ENCODE peak calls at places on chromosomes 11 and 22, in nine cellular contexts. V is A549, X is transverse colon, I is astrocyte, M is prostate gland, A is upper lobe of right lung, B is pancreas, O is HCT116, F is cardiac muscle cell. J is an unnamed sample.

GRCh38 chr11:126359431-126360048 is 4.1 kb downstream of the ST3GAL4 start:
- DNase-seq in O (no peak), M (peak; percentile 16), F (peak; percentile 86), I (peak; percentile 51), B (no peak), V (no peak), X (peak; percentile 57), A (peak; percentile 76), J (no peak)

GRCh38 chr22:26835929-26836528 is 178.6 kb downstream of the MIAT start:
- DNase-seq in V (peak; percentile 44), X (peak; percentile 44), F (peak; percentile 59), M (no peak), O (peak; percentile 33), A (no peak), I (no peak), B (peak; percentile 28), J (peak; percentile 17)

GRCh38 chr11:67389477-67389876 is 2.3 kb upstream of the RAD9A start:
- DNase-seq in F (no peak), O (no peak), B (no peak), V (peak; percentile 75), M (no peak), A (no peak), X (peak; percentile 75), I (no peak), J (no peak)

GRCh38 chr11:93487032-93487483 is 56.1 kb downstream of the SMCO4 start:
- DNase-seq in O (no peak), M (no peak), F (no peak), I (no peak), A (no peak), B (no peak), V (no peak), X (no peak), J (no peak)

GRCh38 chr11:76638267-76639197 is 32.0 kb downstream of the LRRC32 start:
- DNase-seq in M (no peak), X (no peak), V (no peak), A (no peak), I (no peak), F (no peak), B (no peak), O (no peak), J (no peak)

GRCh38 chr11:122024278-122024677 is 91.7 kb downstream of the BLID start:
- DNase-seq in O (no peak), F (no peak), X (no peak), M (no peak), B (no peak), V (no peak), I (no peak), A (no peak), J (no peak)

GRCh38 chr11:82906931-82907330 is 5.4 kb downstream of the DDIAS start:
- DNase-seq in F (no peak), O (no peak), X (no peak), A (no peak), M (no peak), I (no peak), V (no peak), B (no peak), J (no peak)

GRCh38 chr11:33028537-33028914 is 10.8 kb upstream of the TCP11L1 start:
- DNase-seq in M (no peak), F (no peak), A (no peak), B (no peak), X (no peak), O (no peak), I (no peak), V (no peak), J (no peak)

GRCh38 chr11:9316334-9316733 is 1.9 kb upstream of the TMEM41B start:
- DNase-seq in A (no peak), X (no peak), V (no peak), F (no peak), O (no peak), B (no peak), M (no peak), I (no peak), J (no peak)

GRCh38 chr22:30245985-30246901 is at the start of gene LIF:
- DNase-seq in A (no peak), F (peak; percentile 69), X (peak; percentile 52), M (no peak), V (no peak), I (peak; percentile 75), B (no peak), O (no peak), J (peak; percentile 28)

GRCh38 chr11:7512525-7513209 is 1.1 kb upstream of the PPFIBP2 start:
- DNase-seq in M (peak; percentile 49), A (peak; percentile 85), O (no peak), X (peak; percentile 80), F (peak; percentile 74), B (peak; percentile 56), I (no peak), V (no peak), J (no peak)

GRCh38 chr22:46501701-46502100 is 35.7 kb downstream of the CELSR1 start:
- DNase-seq in X (no peak), M (no peak), F (peak; percentile 68), V (no peak), I (peak; percentile 83), B (no peak), O (no peak), A (no peak), J (peak; percentile 75)

GRCh38 chr22:17726561-17727243 is 47.6 kb downstream of the BID start:
- DNase-seq in O (no peak), B (no peak), A (no peak), M (no peak), X (no peak), V (no peak), F (no peak), I (peak; percentile 46), J (peak; percentile 10)

GRCh38 chr11:6604081-6604626 is 580 bp downstream of the ILK start:
- DNase-seq in B (peak; percentile 33), V (peak; percentile 47), X (peak; percentile 57), I (peak; percentile 46), O (no peak), M (peak; percentile 35), F (peak; percentile 76), A (no peak), J (peak; percentile 24)

GRCh38 chr11:102447193-102447592 is 5.4 kb downstream of the TMEM123 start:
- DNase-seq in O (no peak), X (no peak), M (no peak), A (no peak), B (no peak), V (no peak), F (no peak), I (no peak), J (no peak)

GRCh38 chr11:102446606-102447005 is 6.0 kb downstream of the TMEM123 start:
- DNase-seq in B (no peak), A (no peak), V (peak; percentile 32), X (no peak), M (no peak), I (peak; percentile 82), O (no peak), F (peak; percentile 70), J (peak; percentile 75)

GRCh38 chr11:102448869-102449224 is 3.7 kb downstream of the TMEM123 start:
- DNase-seq in F (no peak), O (no peak), A (no peak), I (no peak), M (no peak), B (no peak), X (no peak), V (no peak), J (no peak)

GRCh38 chr11:102449651-102450570 is 2.7 kb downstream of the TMEM123 start:
- DNase-seq in A (no peak), X (no peak), M (no peak), O (no peak), V (no peak), F (no peak), B (no peak), I (no peak), J (no peak)

GRCh38 chr11:102447941-102448868 is 4.4 kb downstream of the TMEM123 start:
- DNase-seq in V (no peak), I (no peak), B (no peak), X (no peak), A (no peak), M (no peak), F (no peak), O (no peak), J (no peak)
- H3K27ac ChIP-seq in V (peak overlapping the region; percentile 11), I (no peak overlapping the region), B (peak overlapping the region; percentile 20), X (peak overlapping the region; percentile 99), A (no peak overlapping the region), M (no peak overlapping the region), F (no peak overlapping the region), O (no peak overlapping the region), J (no peak overlapping the region)

DNA sequence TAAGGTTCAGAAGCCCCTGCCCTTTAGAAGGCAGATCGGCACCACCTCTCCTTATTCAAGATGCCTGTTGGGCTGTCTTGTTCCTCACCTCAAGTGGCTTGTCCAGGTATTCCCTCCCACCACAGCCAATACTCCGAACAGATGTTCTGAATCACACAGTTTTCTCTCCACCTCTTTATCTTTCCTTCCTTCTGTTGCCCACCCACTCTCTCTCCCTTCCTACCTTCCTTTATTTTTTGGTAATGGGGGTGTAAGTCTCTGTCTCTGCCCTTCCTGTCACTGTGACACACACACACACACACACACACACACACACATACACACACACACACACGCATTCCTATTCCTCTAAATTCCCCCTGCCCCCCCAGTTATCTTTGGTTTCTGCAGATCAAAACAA is 8.4 kb downstream of the BEST1 start:
- DNase-seq in M (no peak), V (no peak), O (no peak), B (no peak), X (no peak), A (no peak), F (no peak), I (no peak), J (no peak)
- H3K27ac ChIP-seq in M (no peak overlapping the region), V (peak overlapping the region; percentile 99), O (no peak overlapping the region), B (no peak overlapping the region), X (no peak overlapping the region), A (no peak overlapping the region), F (no peak overlapping the region), I (no peak overlapping the region), J (no peak overlapping the region)

DNA sequence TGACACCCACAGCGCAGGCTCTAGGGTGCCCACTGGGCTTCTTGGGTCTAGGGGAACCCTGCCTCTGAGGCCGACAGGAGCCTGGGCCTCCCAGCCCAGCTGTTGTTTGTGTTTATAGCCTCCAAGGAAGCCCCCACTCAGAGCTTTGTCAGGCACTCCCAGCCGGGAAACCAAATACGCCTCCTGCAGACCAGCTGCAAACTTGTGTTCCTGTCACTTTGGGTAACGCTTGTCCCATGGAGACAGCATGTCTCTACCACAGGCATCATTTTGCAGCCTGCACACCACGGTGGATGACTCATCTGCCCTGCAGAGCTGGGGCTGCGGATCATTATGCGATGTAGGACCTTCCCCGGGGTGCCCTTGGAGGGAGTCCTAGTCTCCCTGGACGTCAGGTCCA is 40.6 kb upstream of the CRYBB3 start:
- DNase-seq in X (no peak), B (no peak), F (peak; percentile 14), I (peak; percentile 18), M (no peak), O (no peak), V (no peak), A (no peak), J (no peak)
- H3K27ac ChIP-seq in X (no peak overlapping the region), B (no peak overlapping the region), F (no peak overlapping the region), I (no peak overlapping the region), M (no peak overlapping the region), O (no peak overlapping the region), V (no peak overlapping the region), A (no peak overlapping the region), J (no peak overlapping the region)

DNA sequence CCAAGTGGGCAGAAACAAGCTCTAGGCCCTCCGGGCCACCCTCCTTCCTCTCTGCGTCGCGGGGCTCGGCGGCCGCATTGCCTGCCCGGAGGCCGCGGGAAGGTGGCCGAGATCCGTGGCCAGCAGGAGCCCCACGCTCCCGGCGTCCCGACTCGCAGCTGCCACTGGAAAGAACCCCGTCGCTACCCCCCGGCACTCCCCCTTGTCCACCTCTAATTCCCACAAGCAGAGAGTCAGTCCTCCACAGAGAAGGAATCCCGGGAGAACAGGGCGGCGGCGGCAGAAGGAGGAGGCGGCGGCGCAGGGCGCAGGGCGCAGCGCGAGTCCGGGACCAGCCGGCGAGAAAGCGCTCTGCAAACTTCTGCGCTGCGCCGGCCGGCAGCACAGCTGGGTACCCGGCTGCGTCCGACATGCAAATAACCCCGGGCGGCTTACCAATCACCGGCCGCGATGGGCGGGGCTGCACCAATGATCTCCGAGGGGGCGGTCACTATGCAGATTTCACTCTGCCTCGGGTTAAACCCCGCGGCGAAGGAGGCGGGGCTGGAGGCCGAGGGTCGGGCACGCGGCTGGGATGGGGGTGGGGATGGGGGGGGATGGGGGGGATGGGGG is at the start of gene ABTB2:
- DNase-seq in M (peak; percentile 99), X (peak; percentile 99), I (peak; percentile 94), V (peak; percentile 96), B (peak; percentile 98), O (peak; percentile 90), A (peak; percentile 99), F (peak; percentile 99), J (peak; percentile 80)
- H3K27ac ChIP-seq in M (peak within 1 kb of the TSS; percentile 76), X (peak within 1 kb of the TSS; percentile 91), I (no peak within 1 kb of the TSS), V (peak within 1 kb of the TSS; percentile 91), B (peak within 1 kb of the TSS; percentile 80), O (peak within 1 kb of the TSS; percentile 62), A (peak within 1 kb of the TSS; percentile 52), F (no peak within 1 kb of the TSS), J (no peak within 1 kb of the TSS)

J was measured in foreskin keratinocyte.